ENCODE peak calls at places on chromosomes 13 and 19, in nine cellular contexts. One of them, this sample, is unnamed.

GRCh38 chr19:49441210-49441959 is at the start of gene SLC17A7:
- DNase-seq in HepG2: no peak
- DNase-seq in nephron progenitor cell: peak
- DNase-seq in neural progenitor cell: peak
- DNase-seq in ascending aorta: peak
- DNase-seq in GM12864: no peak
- DNase-seq in H9: peak
- DNase-seq in HL-60: no peak
- DNase-seq in colonic mucosa: peak
- DNase-seq in this sample: peak

GRCh38 chr13:96025283-96025682 is 27.9 kb downstream of the UGGT2 start:
- DNase-seq in HepG2: no peak
- DNase-seq in nephron progenitor cell: no peak
- DNase-seq in neural progenitor cell: no peak
- DNase-seq in ascending aorta: no peak
- DNase-seq in GM12864: no peak
- DNase-seq in H9: no peak
- DNase-seq in HL-60: no peak
- DNase-seq in colonic mucosa: no peak
- DNase-seq in this sample: no peak

GRCh38 chr19:37669336-37669963 is 14.2 kb upstream of the ZFP30 start:
- DNase-seq in HepG2: no peak
- DNase-seq in nephron progenitor cell: no peak
- DNase-seq in neural progenitor cell: no peak
- DNase-seq in ascending aorta: no peak
- DNase-seq in GM12864: no peak
- DNase-seq in H9: no peak
- DNase-seq in HL-60: no peak
- DNase-seq in colonic mucosa: no peak
- DNase-seq in this sample: no peak

GRCh38 chr19:4352701-4353121 is 9.3 kb downstream of the MPND start:
- DNase-seq in HepG2: peak
- DNase-seq in nephron progenitor cell: peak
- DNase-seq in neural progenitor cell: peak
- DNase-seq in ascending aorta: no peak
- DNase-seq in GM12864: no peak
- DNase-seq in H9: peak
- DNase-seq in HL-60: no peak
- DNase-seq in colonic mucosa: no peak
- DNase-seq in this sample: peak

GRCh38 chr13:109867766-109868165 is 81.4 kb upstream of the IRS2 start:
- DNase-seq in HepG2: no peak
- DNase-seq in nephron progenitor cell: no peak
- DNase-seq in neural progenitor cell: no peak
- DNase-seq in ascending aorta: no peak
- DNase-seq in GM12864: no peak
- DNase-seq in H9: no peak
- DNase-seq in HL-60: no peak
- DNase-seq in colonic mucosa: no peak
- DNase-seq in this sample: no peak

GRCh38 chr19:3104708-3104983 is 10.5 kb downstream of the GNA11 start:
- DNase-seq in HepG2: no peak
- DNase-seq in nephron progenitor cell: no peak
- DNase-seq in neural progenitor cell: no peak
- DNase-seq in ascending aorta: no peak
- DNase-seq in GM12864: no peak
- DNase-seq in H9: no peak
- DNase-seq in HL-60: no peak
- DNase-seq in colonic mucosa: no peak
- DNase-seq in this sample: no peak

GRCh38 chr19:45823182-45823581 is 8.1 kb upstream of the RSPH6A start:
- DNase-seq in HepG2: no peak
- DNase-seq in nephron progenitor cell: no peak
- DNase-seq in neural progenitor cell: no peak
- DNase-seq in ascending aorta: no peak
- DNase-seq in GM12864: no peak
- DNase-seq in H9: no peak
- DNase-seq in HL-60: no peak
- DNase-seq in colonic mucosa: no peak
- DNase-seq in this sample: no peak

GRCh38 chr13:27622102-27622820 is 569 bp downstream of the POLR1D start:
- DNase-seq in HepG2: peak
- DNase-seq in nephron progenitor cell: no peak
- DNase-seq in neural progenitor cell: no peak
- DNase-seq in ascending aorta: no peak
- DNase-seq in GM12864: no peak
- DNase-seq in H9: no peak
- DNase-seq in HL-60: no peak
- DNase-seq in colonic mucosa: no peak
- DNase-seq in this sample: no peak

GRCh38 chr13:93233997-93234416 is 7.4 kb downstream of the GPC6 start:
- DNase-seq in HepG2: peak
- DNase-seq in nephron progenitor cell: no peak
- DNase-seq in neural progenitor cell: peak
- DNase-seq in ascending aorta: no peak
- DNase-seq in GM12864: no peak
- DNase-seq in H9: peak
- DNase-seq in HL-60: no peak
- DNase-seq in colonic mucosa: no peak
- DNase-seq in this sample: peak

GRCh38 chr13:43020794-43021193 is 2.6 kb upstream of the DNAJC15 start:
- DNase-seq in HepG2: no peak
- DNase-seq in nephron progenitor cell: no peak
- DNase-seq in neural progenitor cell: no peak
- DNase-seq in ascending aorta: no peak
- DNase-seq in GM12864: no peak
- DNase-seq in H9: no peak
- DNase-seq in HL-60: no peak
- DNase-seq in colonic mucosa: no peak
- DNase-seq in this sample: no peak

GRCh38 chr13:43019811-43020210 is 3.6 kb upstream of the DNAJC15 start:
- DNase-seq in HepG2: no peak
- DNase-seq in nephron progenitor cell: no peak
- DNase-seq in neural progenitor cell: no peak
- DNase-seq in ascending aorta: no peak
- DNase-seq in GM12864: no peak
- DNase-seq in H9: no peak
- DNase-seq in HL-60: no peak
- DNase-seq in colonic mucosa: no peak
- DNase-seq in this sample: no peak

GRCh38 chr13:43021926-43022670 is 1.3 kb upstream of the DNAJC15 start:
- DNase-seq in HepG2: no peak
- DNase-seq in nephron progenitor cell: no peak
- DNase-seq in neural progenitor cell: no peak
- DNase-seq in ascending aorta: no peak
- DNase-seq in GM12864: no peak
- DNase-seq in H9: no peak
- DNase-seq in HL-60: no peak
- DNase-seq in colonic mucosa: no peak
- DNase-seq in this sample: no peak

GRCh38 chr13:43026262-43026661 is 2.9 kb downstream of the DNAJC15 start:
- DNase-seq in HepG2: no peak
- DNase-seq in nephron progenitor cell: no peak
- DNase-seq in neural progenitor cell: no peak
- DNase-seq in ascending aorta: no peak
- DNase-seq in GM12864: no peak
- DNase-seq in H9: no peak
- DNase-seq in HL-60: no peak
- DNase-seq in colonic mucosa: no peak
- DNase-seq in this sample: no peak

DNA sequence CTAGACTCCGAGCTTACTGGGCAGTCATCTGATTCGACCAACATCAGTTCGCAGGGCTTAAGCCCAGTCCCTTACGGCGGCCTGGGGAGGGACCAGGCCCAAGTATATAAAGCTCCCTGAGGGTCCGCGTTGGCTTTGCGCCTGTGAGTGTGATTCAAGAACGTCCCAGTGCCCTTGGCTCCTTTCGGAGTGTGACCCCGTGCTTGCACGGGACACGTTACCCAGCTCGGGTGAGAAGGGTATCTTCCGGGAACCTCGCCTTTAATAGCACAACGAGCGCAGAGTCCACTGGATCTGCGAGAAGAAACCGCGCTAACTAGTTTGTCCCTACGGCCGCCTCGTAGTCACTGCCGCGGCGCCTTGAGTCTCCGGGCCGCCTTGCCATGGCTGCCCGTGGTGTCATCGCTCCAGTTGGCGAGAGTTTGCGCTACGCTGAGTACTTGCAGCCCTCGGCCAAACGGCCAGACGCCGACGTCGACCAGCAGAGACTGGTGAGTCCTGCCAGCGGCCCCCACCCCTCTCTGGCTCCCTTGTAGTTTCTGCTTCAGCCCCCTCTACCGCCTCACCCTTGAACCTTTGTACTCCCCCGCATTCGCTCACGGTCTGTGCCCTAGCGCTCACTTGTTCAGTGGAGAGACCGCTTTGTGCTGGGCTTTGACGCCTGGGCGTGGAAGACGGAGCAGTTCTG is at the start of gene DNAJC15:
- DNase-seq in HepG2: peak
- DNase-seq in nephron progenitor cell: peak
- DNase-seq in neural progenitor cell: peak
- DNase-seq in ascending aorta: peak
- DNase-seq in GM12864: peak
- DNase-seq in H9: peak
- DNase-seq in HL-60: peak
- DNase-seq in colonic mucosa: peak
- DNase-seq in this sample: peak
- TF ChIP-seq CTCF in HepG2: peak
- TF ChIP-seq CTCF in nephron progenitor cell: no peak
- TF ChIP-seq CTCF in neural progenitor cell: no peak
- TF ChIP-seq CTCF in ascending aorta: no peak
- TF ChIP-seq CTCF in GM12864: no peak
- TF ChIP-seq CTCF in H9: peak
- TF ChIP-seq CTCF in HL-60: no peak
- TF ChIP-seq CTCF in colonic mucosa: no peak
- TF ChIP-seq CTCF in this sample: no peak

GRCh38 chr13:54950546-54950945 is 1921.9 kb downstream of the OLFM4 start:
- DNase-seq in HepG2: no peak
- DNase-seq in nephron progenitor cell: no peak
- DNase-seq in neural progenitor cell: no peak
- DNase-seq in ascending aorta: no peak
- DNase-seq in GM12864: no peak
- DNase-seq in H9: no peak
- DNase-seq in HL-60: no peak
- DNase-seq in colonic mucosa: no peak
- DNase-seq in this sample: no peak
- TF ChIP-seq CTCF in HepG2: no peak
- TF ChIP-seq CTCF in nephron progenitor cell: no peak
- TF ChIP-seq CTCF in neural progenitor cell: peak
- TF ChIP-seq CTCF in ascending aorta: no peak
- TF ChIP-seq CTCF in GM12864: no peak
- TF ChIP-seq CTCF in H9: peak
- TF ChIP-seq CTCF in HL-60: no peak
- TF ChIP-seq CTCF in colonic mucosa: no peak
- TF ChIP-seq CTCF in this sample: no peak

DNA sequence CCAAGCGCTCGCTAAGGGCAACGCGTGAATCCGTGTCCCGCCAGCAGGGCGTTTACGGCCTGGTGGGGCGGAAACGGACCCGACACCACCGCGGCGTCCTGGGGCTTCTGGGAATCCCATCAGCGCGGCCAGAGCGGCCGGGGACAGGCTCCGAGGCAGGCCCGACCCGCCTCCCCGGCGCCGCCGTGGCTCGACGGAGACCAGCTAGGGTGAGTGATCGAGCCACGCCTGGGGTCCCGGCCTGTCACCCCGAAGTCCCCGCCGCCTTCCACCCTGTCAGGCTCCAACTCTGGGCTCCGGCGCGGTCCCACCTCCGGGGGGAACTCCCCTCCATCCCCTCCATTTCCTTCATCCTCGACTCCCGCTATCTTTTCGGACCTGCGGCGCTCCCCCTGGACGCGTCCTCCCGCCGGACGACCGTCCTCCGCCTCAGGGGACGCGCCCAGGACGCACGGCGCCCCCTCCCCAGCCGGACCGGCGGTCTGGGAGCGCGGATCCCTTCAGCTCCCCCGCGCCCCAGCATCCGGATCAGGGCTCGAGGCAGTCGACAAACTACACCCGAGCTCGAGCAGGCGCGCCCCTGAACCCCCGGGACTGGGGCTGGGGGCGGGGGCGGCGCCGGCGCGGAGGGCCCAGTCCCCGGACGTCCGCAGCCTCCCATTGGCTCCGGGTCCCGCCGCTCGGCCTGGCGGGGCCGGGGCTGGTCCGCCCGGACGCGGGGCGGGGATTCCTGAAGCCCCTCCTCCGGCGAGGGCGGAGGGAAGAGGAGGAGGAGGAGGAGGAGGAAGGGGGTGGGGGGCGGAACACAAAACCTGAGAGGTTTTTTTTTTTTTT is 643 bp upstream of the BICRA start:
- DNase-seq in HepG2: peak
- DNase-seq in nephron progenitor cell: peak
- DNase-seq in neural progenitor cell: peak
- DNase-seq in ascending aorta: peak
- DNase-seq in GM12864: peak
- DNase-seq in H9: peak
- DNase-seq in HL-60: peak
- DNase-seq in colonic mucosa: peak
- DNase-seq in this sample: peak
- TF ChIP-seq CTCF in HepG2: no peak
- TF ChIP-seq CTCF in nephron progenitor cell: no peak
- TF ChIP-seq CTCF in neural progenitor cell: no peak
- TF ChIP-seq CTCF in ascending aorta: peak
- TF ChIP-seq CTCF in GM12864: peak
- TF ChIP-seq CTCF in H9: peak
- TF ChIP-seq CTCF in HL-60: no peak
- TF ChIP-seq CTCF in colonic mucosa: peak
- TF ChIP-seq CTCF in this sample: no peak

GRCh38 chr19:982567-983170 is 1.5 kb upstream of the WDR18 start:
- DNase-seq in HepG2: peak
- DNase-seq in nephron progenitor cell: peak
- DNase-seq in neural progenitor cell: peak
- DNase-seq in ascending aorta: peak
- DNase-seq in GM12864: no peak
- DNase-seq in H9: peak
- DNase-seq in HL-60: peak
- DNase-seq in colonic mucosa: peak
- DNase-seq in this sample: peak

GRCh38 chr19:980133-980998 is 3.8 kb upstream of the WDR18 start:
- DNase-seq in HepG2: peak
- DNase-seq in nephron progenitor cell: peak
- DNase-seq in neural progenitor cell: peak
- DNase-seq in ascending aorta: no peak
- DNase-seq in GM12864: no peak
- DNase-seq in H9: peak
- DNase-seq in HL-60: no peak
- DNase-seq in colonic mucosa: no peak
- DNase-seq in this sample: peak

GRCh38 chr19:988081-988480 is 3.9 kb downstream of the WDR18 start:
- DNase-seq in HepG2: no peak
- DNase-seq in nephron progenitor cell: no peak
- DNase-seq in neural progenitor cell: no peak
- DNase-seq in ascending aorta: no peak
- DNase-seq in GM12864: no peak
- DNase-seq in H9: no peak
- DNase-seq in HL-60: no peak
- DNase-seq in colonic mucosa: no peak
- DNase-seq in this sample: peak

GRCh38 chr19:986083-986482 is 1.9 kb downstream of the WDR18 start:
- DNase-seq in HepG2: no peak
- DNase-seq in nephron progenitor cell: no peak
- DNase-seq in neural progenitor cell: no peak
- DNase-seq in ascending aorta: no peak
- DNase-seq in GM12864: no peak
- DNase-seq in H9: no peak
- DNase-seq in HL-60: no peak
- DNase-seq in colonic mucosa: no peak
- DNase-seq in this sample: no peak

GRCh38 chr19:984165-984967 is at the start of gene WDR18:
- DNase-seq in HepG2: peak
- DNase-seq in nephron progenitor cell: peak
- DNase-seq in neural progenitor cell: peak
- DNase-seq in ascending aorta: peak
- DNase-seq in GM12864: peak
- DNase-seq in H9: peak
- DNase-seq in HL-60: peak
- DNase-seq in colonic mucosa: peak
- DNase-seq in this sample: peak
- TF ChIP-seq CTCF in HepG2: peak
- TF ChIP-seq CTCF in nephron progenitor cell: no peak
- TF ChIP-seq CTCF in neural progenitor cell: peak
- TF ChIP-seq CTCF in ascending aorta: peak
- TF ChIP-seq CTCF in GM12864: peak
- TF ChIP-seq CTCF in H9: no peak
- TF ChIP-seq CTCF in HL-60: no peak
- TF ChIP-seq CTCF in colonic mucosa: no peak
- TF ChIP-seq CTCF in this sample: no peak